ENCODE peak calls at places on chromosome 22, in five cellular contexts. W, G, K, J and M are unnamed samples.

GRCh38 chr22:19878461-19879247 is 24.0 kb upstream of the GNB1L start:
- DNase-seq in W (peak; percentile 90), K (peak; percentile 26), J (no peak), G (peak; percentile 8), M (no peak)

GRCh38 chr22:18976197-18976751 is 40.2 kb upstream of the PRODH start:
- DNase-seq in K (no peak), J (no peak), G (no peak), W (peak; percentile 31), M (no peak)

GRCh38 chr22:27778299-27779090 is 23.1 kb downstream of the MN1 start:
- DNase-seq in G (peak; percentile 14), J (no peak), K (no peak), W (peak; percentile 43), M (no peak)

GRCh38 chr22:44620841-44621382 is 81.1 kb upstream of the PRR5 start:
- DNase-seq in J (no peak), G (no peak), K (no peak), W (no peak), M (no peak)

GRCh38 chr22:18973264-18974031 is 37.4 kb upstream of the PRODH start:
- DNase-seq in K (no peak), W (peak; percentile 66), G (no peak), J (no peak), M (no peak)

GRCh38 chr22:20551805-20552449 is 44.5 kb downstream of the MED15 start:
- DNase-seq in J (no peak), W (peak; percentile 72), K (no peak), G (peak; percentile 76), M (no peak)

GRCh38 chr22:19984201-19984753 is 32.3 kb downstream of the ARVCF start:
- DNase-seq in G (peak; percentile 63), W (peak; percentile 99), K (peak; percentile 79), J (peak; percentile 64), M (no peak)

GRCh38 chr22:20885557-20886323 is 26.9 kb downstream of the SNAP29 start:
- DNase-seq in J (peak; percentile 72), K (peak; percentile 82), G (peak; percentile 82), W (peak; percentile 94), M (peak; percentile 31)

GRCh38 chr22:28034145-28034759 is 115.2 kb upstream of the PITPNB start:
- DNase-seq in K (no peak), J (no peak), W (no peak), G (no peak), M (no peak)

GRCh38 chr22:38831166-38831945 is 12.5 kb downstream of the NPTXR start:
- DNase-seq in W (peak; percentile 58), G (no peak), J (no peak), K (peak; percentile 60), M (no peak)
- H3K36me3 ChIP-seq in W (no peaks in the 10 kb centered on the region), G (no peaks in the 10 kb centered on the region), J (no peaks in the 10 kb centered on the region), K (no peaks in the 10 kb centered on the region), M (no peaks in the 10 kb centered on the region)

GRCh38 chr22:49426098-49426497 is 401.6 kb downstream of the BRD1 start:
- DNase-seq in K (no peak), G (no peak), W (no peak), J (no peak), M (no peak)

GRCh38 chr22:49426618-49427266 is 400.9 kb downstream of the BRD1 start:
- DNase-seq in G (no peak), W (peak; percentile 67), J (no peak), K (no peak), M (no peak)

GRCh38 chr22:49429066-49429465 is 398.6 kb downstream of the BRD1 start:
- DNase-seq in G (no peak), W (no peak), K (no peak), J (no peak), M (no peak)

GRCh38 chr22:49427941-49428340 is 399.7 kb downstream of the BRD1 start:
- DNase-seq in G (no peak), W (no peak), J (no peak), K (no peak), M (no peak)

DNA sequence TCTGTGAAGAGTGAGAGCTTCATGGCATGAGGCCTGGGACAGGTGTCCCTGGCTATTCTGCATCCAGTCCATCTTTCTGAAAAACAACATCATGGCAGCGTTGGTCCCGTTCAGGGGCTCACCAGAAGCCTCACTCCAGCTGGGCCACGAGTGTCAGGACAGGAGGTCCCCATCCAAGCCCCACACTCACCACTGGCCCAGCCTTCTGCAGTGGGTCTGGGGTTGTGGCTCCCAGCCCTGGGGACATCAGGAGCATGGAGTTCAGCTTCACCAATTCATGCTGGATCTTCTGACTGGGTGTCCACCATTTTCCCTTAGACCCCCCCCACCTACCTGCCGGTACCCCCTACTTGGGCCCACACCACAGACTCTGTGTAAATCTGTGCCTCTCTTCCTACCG is 400.3 kb downstream of the BRD1 start:
- DNase-seq in K (no peak), J (no peak), W (no peak), G (no peak), M (no peak)
- H3K27me3 ChIP-seq in K (no peaks in the 10 kb centered on the region), J (peaks cover 4% of the 10 kb centered on the region), W (no peaks in the 10 kb centered on the region), G (peaks cover 10% of the 10 kb centered on the region), M (no peaks in the 10 kb centered on the region)

DNA sequence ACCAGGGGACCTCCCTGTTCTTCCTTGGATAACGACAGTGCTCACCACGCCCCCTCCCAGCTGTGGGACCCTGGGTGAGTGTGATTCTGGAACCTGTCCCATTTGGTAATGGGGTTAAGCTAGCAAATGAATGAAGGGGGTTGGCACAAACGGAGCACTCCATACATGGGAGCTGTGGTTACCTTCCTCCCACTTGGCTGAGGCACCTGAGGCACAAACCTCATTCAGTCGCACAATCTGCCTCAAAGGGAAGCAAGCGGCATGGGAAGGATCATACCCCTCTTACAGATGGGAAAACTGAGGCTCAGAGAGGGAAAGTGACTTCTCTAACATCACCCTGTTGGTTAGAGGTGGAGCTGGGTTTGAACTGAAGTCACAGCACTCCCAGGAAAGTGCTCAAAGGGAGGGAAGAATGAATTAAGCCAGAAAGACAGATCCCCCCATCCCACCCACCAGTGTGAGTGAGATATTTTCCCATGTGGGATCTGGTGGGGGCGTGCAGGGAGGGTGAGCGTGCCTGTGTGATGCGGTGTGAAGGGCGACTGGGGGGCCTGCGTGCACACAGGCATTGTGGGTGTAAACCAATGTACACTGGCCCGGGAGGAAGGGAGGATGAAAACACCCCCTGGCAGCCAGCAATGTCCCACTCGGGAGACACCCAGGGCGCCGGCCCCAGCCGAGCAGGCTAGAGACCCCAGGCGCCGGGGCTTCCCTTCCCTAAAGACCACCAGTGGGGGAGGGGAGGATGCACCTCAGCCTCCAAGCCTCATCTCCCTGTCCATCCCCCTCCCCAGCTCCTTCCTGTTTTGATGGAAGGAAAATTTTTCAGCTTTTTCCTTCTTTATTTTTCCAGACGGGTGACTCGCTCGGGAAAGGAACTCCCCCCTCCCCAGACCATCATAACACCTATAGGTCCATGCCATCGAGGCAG is 7.9 kb upstream of the PDGFB start:
- DNase-seq in K (peak; percentile 25), J (no peak), W (no peak), G (no peak), M (no peak)
- TF ChIP-seq CTCF in K (no peak), J (no peak), W (no peak), G (no peak), M (no peak)

DNA sequence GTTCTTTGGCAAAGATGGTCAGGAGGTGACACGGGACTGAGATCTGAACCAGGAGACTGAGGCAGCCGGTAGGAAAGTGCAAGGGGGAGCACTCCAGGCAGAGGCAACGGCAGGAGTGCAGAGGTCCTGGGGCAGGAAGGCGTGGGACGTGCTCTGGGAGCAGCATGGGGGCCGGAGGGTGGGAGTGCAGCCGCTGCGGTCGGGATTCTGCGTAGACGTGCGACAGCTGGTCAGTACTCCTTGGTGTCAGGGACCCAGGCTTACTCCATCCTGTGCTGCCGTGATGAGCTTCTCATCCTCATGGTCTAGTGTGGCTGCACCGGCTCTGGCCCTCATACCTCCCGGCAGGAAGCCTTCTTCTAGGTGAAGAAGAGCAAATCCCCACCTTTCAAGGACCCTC is 16.9 kb upstream of the TRMU start:
- DNase-seq in K (no peak), G (no peak), J (no peak), W (no peak), M (no peak)
- H3K36me3 ChIP-seq in K (peaks cover 17% of the 10 kb centered on the region), G (no peaks in the 10 kb centered on the region), J (peaks cover 4% of the 10 kb centered on the region), W (peaks cover 15% of the 10 kb centered on the region), M (peaks cover 36% of the 10 kb centered on the region)

DNA sequence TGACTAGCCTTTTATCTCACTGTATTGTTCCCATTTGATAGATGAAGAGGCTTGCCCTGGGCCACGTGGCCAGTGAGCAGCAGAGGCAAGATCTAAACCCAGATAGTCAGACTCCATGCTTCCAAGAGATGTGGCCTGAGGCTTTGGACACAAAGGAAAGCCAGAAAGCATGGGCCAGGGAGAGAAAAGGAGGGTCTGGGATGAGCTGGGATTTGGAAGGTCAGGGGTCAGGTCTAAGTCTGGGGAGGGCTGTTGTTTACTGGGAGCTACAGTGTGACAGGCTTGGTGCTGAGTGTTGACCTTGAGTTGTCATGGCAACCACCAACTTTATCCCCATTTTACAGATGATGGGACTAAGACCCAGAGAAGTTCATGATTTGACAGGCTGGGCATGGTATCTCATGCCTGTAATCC is 2.1 kb downstream of the SLC35E4 start:
- DNase-seq in G (no peak), W (no peak), J (no peak), K (no peak), M (no peak)
- H3K27me3 ChIP-seq in G (no peaks in the 10 kb centered on the region), W (no peaks in the 10 kb centered on the region), J (no peaks in the 10 kb centered on the region), K (no peaks in the 10 kb centered on the region), M (no peaks in the 10 kb centered on the region)

DNA sequence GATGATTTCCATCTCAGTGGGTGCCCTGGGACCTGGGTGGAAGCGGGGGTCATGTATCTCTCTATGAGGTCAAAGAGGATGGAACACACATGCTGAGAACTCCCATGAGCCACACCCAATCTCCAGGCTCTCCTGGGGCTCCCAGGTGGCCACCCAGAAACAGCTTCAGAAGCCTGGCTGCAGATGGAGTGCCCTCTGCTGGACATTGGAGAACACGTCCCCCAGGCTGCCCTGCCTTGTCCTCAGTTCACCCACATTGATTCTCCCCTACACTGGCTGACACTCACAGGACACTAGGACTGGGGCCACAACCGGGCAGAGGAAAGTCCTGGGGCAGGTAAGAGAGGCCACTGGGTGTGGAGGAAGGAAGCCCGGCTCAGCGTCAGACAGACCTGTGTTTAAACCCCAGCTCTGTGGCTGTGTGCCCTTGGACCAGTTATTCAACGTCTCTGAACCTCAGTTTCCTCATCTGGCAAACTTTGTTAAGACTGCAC is 4.5 kb upstream of the NOL12 start:
- DNase-seq in W (peak; percentile 95), G (peak; percentile 76), K (peak; percentile 77), J (peak; percentile 58), M (peak; percentile 43)
- TF ChIP-seq CTCF in W (peak; percentile 92), G (peak; percentile 85), K (peak; percentile 93), J (peak; percentile 91), M (peak; percentile 93)

GRCh38 chr22:47333625-47334024 is 571.2 kb downstream of the TBC1D22A start:
- DNase-seq in W (no peak), G (no peak), K (peak; percentile 71), J (no peak), M (no peak)

GRCh38 chr22:47331750-47332149 is 569.3 kb downstream of the TBC1D22A start:
- DNase-seq in K (no peak), J (no peak), G (no peak), W (no peak), M (no peak)

GRCh38 chr22:47329727-47330653 is 567.5 kb downstream of the TBC1D22A start:
- DNase-seq in W (no peak), G (no peak), K (no peak), J (no peak), M (no peak)

GRCh38 chr22:47334596-47334995 is 572.1 kb downstream of the TBC1D22A start:
- DNase-seq in W (no peak), G (no peak), K (no peak), J (no peak), M (no peak)

GRCh38 chr22:47332246-47332980 is 570.0 kb downstream of the TBC1D22A start:
- DNase-seq in G (no peak), K (no peak), W (no peak), J (no peak), M (no peak)
- H3K36me3 ChIP-seq in G (no peaks in the 10 kb centered on the region), K (no peaks in the 10 kb centered on the region), W (no peaks in the 10 kb centered on the region), J (no peaks in the 10 kb centered on the region), M (no peaks in the 10 kb centered on the region)

GRCh38 chr22:48253136-48253535 is 1490.7 kb downstream of the TBC1D22A start:
- DNase-seq in K (no peak), G (no peak), J (no peak), W (no peak), M (no peak)
- H3K27me3 ChIP-seq in K (no peaks in the 10 kb centered on the region), G (peaks cover 21% of the 10 kb centered on the region), J (peaks cover 2% of the 10 kb centered on the region), W (no peaks in the 10 kb centered on the region), M (no peaks in the 10 kb centered on the region)